ENCODE peak calls at places on chromosomes 16 and 17, in nine cellular contexts. P is mucosa of descending colon, G is foreskin fibroblast, Z is tibial artery, Q is B cell, W is OCI-LY7, F is heart left ventricle, E is ovary, A is stomach. L is an unnamed sample.

GRCh38 chr17:74731347-74731605 is 5.8 kb upstream of the RAB37 start:
- DNase-seq in Q (no peak), W (no peak), G (no peak), P (no peak), A (no peak), E (no peak), F (no peak), Z (no peak), L (no peak)

GRCh38 chr17:58088624-58089023 is 5.4 kb downstream of the DYNLL2 start:
- DNase-seq in F (no peak), W (no peak), Q (no peak), Z (no peak), A (no peak), G (no peak), P (no peak), E (no peak), L (no peak)

GRCh38 chr17:72400863-72401262 is 280.0 kb downstream of the SOX9 start:
- DNase-seq in E (no peak), F (no peak), A (no peak), W (no peak), Q (no peak), Z (no peak), P (no peak), G (no peak), L (no peak)

GRCh38 chr16:16155234-16155633 is 68.1 kb downstream of the ABCC6 start:
- DNase-seq in P (no peak), Z (no peak), G (no peak), F (no peak), W (no peak), E (no peak), Q (no peak), A (no peak), L (no peak)

GRCh38 chr17:68011199-68011665 is 15.0 kb upstream of the C17orf58 start:
- DNase-seq in F (peak), Q (peak), G (no peak), Z (no peak), E (no peak), W (peak), A (peak), P (peak), L (peak)

GRCh38 chr17:50638572-50638850 is 3.8 kb downstream of the ABCC3 start:
- DNase-seq in F (no peak), E (no peak), G (peak), W (no peak), A (no peak), P (no peak), Z (no peak), Q (no peak), L (no peak)

GRCh38 chr17:42667088-42667951 is 8.2 kb downstream of the TUBG2 start:
- DNase-seq in E (peak), W (no peak), Z (peak), Q (no peak), G (peak), A (peak), F (peak), P (peak), L (no peak)

GRCh38 chr17:17999364-18000007 is 26.8 kb downstream of the DRC3 start:
- DNase-seq in Z (no peak), W (no peak), G (peak), A (no peak), F (no peak), Q (no peak), E (no peak), P (no peak), L (no peak)

GRCh38 chr17:78986048-78986648 is 6.4 kb upstream of the LGALS3BP start:
- DNase-seq in W (peak), A (peak), F (peak), Q (no peak), G (no peak), P (peak), Z (no peak), E (peak), L (no peak)

GRCh38 chr17:16622540-16623277 is 30.9 kb downstream of the ZNF624 start:
- DNase-seq in E (no peak), Q (no peak), F (no peak), W (no peak), G (no peak), Z (no peak), P (no peak), A (no peak), L (no peak)

GRCh38 chr17:3641014-3641413 is 4.5 kb downstream of the CTNS start:
- DNase-seq in P (no peak), F (no peak), Q (no peak), E (no peak), W (no peak), Z (no peak), G (no peak), A (no peak), L (no peak)

GRCh38 chr16:87853411-87854052 is 15.8 kb downstream of the SLC7A5 start:
- DNase-seq in E (peak), G (peak), P (peak), A (peak), Q (peak), Z (peak), F (peak), W (peak), L (peak)

GRCh38 chr17:60353773-60354172 is 38.2 kb downstream of the USP32 start:
- DNase-seq in Z (no peak), F (no peak), W (no peak), G (no peak), A (no peak), P (no peak), Q (no peak), E (no peak), L (no peak)

GRCh38 chr16:25841776-25842175 is 150.0 kb downstream of the HS3ST4 start:
- DNase-seq in F (no peak), G (no peak), Q (no peak), Z (no peak), E (no peak), A (no peak), W (no peak), P (no peak), L (no peak)

GRCh38 chr16:25834101-25834500 is 142.3 kb downstream of the HS3ST4 start:
- DNase-seq in Z (no peak), G (no peak), F (no peak), W (no peak), E (no peak), A (no peak), P (no peak), Q (no peak), L (no peak)

GRCh38 chr16:25838724-25839186 is 147.0 kb downstream of the HS3ST4 start:
- DNase-seq in F (no peak), Z (no peak), P (no peak), W (peak), E (no peak), G (peak), A (no peak), Q (peak), L (peak)
- TF ChIP-seq CTCF in F (peak), Z (peak), P (peak), W (peak), E (no peak), G (peak), A (peak), Q (peak), L (peak)

GRCh38 chr17:61481421-61481820 is 29.2 kb downstream of the TBX4 start:
- DNase-seq in Q (no peak), E (no peak), F (no peak), G (no peak), A (no peak), Z (no peak), P (no peak), W (no peak), L (no peak)
- TF ChIP-seq CTCF in Q (no peak), E (no peak), F (no peak), G (no peak), A (no peak), Z (no peak), P (no peak), W (no peak), L (no peak)

GRCh38 chr16:57863434-57864160 is 61.3 kb upstream of the KIFC3 start:
- DNase-seq in P (no peak), Z (peak), W (no peak), A (peak), E (peak), Q (no peak), G (peak), F (peak), L (no peak)
- TF ChIP-seq CTCF in P (no peak), Z (peak), W (peak), A (peak), E (no peak), Q (no peak), G (peak), F (peak), L (peak)

GRCh38 chr17:41621916-41622315 is 2.5 kb downstream of the KRT17 start:
- DNase-seq in E (no peak), W (no peak), Q (no peak), P (no peak), F (no peak), A (no peak), Z (no peak), G (no peak), L (no peak)

GRCh38 chr17:41617698-41618097 is 5.1 kb upstream of the KRT16 start:
- DNase-seq in Z (no peak), W (no peak), E (no peak), P (no peak), A (no peak), F (no peak), G (no peak), Q (no peak), L (no peak)

GRCh38 chr17:41618341-41619161 is 5.8 kb downstream of the KRT17 start:
- DNase-seq in P (no peak), Q (no peak), Z (no peak), W (no peak), F (no peak), A (no peak), G (no peak), E (no peak), L (no peak)

GRCh38 chr17:41619162-41619933 is 5.0 kb downstream of the KRT17 start:
- DNase-seq in W (no peak), Q (no peak), F (no peak), A (no peak), E (no peak), G (no peak), Z (no peak), P (no peak), L (no peak)

DNA sequence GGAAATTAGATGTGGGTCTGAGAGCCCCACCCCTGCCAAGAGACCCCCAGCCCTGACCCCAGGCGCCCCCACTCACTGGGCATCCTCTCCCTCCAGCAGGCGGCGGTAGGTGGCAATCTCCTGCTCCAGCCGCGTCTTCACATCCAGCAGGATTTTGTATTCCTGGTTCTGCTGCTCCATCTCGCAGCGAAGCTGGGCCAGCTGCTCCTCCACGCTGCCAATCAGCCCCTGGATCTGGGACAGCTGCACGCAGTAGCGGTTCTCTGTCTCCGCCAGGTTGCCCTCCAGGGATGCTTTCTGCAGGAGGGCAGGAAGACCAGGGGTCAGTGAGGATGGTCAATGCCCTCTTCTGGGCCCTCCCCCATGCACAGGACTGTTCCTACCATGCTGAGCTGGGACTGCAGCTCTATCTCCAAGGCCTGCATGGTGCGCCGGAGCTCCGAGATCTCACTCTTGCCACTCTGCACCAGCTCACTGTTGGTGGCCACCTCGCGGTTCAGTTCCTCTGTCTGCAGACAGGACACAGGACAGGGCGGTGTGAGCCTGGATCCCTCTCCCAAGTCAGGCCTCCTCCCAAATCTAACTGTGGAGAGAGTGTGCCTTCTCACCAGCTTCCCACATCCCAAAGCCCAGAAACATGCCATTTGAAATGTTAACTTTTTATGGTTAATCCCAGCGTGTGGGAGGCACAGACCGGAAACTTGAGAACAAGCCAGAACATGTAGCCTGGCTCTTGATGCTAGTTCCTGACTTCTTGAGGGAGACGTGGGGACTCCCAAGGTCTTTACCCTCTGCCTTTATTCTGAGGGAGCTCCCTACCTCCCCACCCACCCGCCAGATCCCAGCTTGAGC is 3.6 kb downstream of the KRT17 start:
- DNase-seq in W (no peak), A (no peak), F (no peak), P (no peak), G (no peak), Z (no peak), E (no peak), Q (no peak), L (no peak)
- TF ChIP-seq CTCF in W (no peak), A (no peak), F (no peak), P (no peak), G (no peak), Z (no peak), E (no peak), Q (no peak), L (no peak)

L was measured in GM13976.